ENCODE peak calls at places on chromosomes 11 and 22, in eight cellular contexts. L is non-pigmented ciliary epithelial cell, T is nucleus accumbens, C is ACHN, E is neural progenitor cell, V is endodermal cell, K is T-helper 1 cell, N is NCI-H82. S is an unnamed sample.

GRCh38 chr11:126061707-126062678 is 673 bp downstream of the CDON start:
- DNase-seq in K (peak), V (peak), L (no peak), T (peak), E (peak), N (peak), C (peak), S (no peak)

GRCh38 chr22:33076368-33076767 is 18.2 kb upstream of the SYN3 start:
- DNase-seq in C (peak), T (no peak), N (no peak), K (no peak), E (peak), L (no peak), V (no peak), S (no peak)

GRCh38 chr22:48749555-48750227 is 1078.0 kb downstream of the BRD1 start:
- DNase-seq in L (no peak), T (no peak), V (peak), E (no peak), C (no peak), K (no peak), N (no peak), S (peak)

GRCh38 chr11:111734383-111735261 is 31.6 kb downstream of the PPP2R1B start:
- DNase-seq in E (no peak), N (no peak), K (no peak), C (no peak), T (peak), L (no peak), V (peak), S (no peak)

GRCh38 chr11:103450241-103450640 is 341.0 kb downstream of the DYNC2H1 start:
- DNase-seq in L (no peak), K (no peak), E (no peak), C (no peak), V (no peak), T (no peak), N (no peak), S (no peak)

GRCh38 chr11:100687630-100688395 is 725 bp downstream of the ARHGAP42 start:
- DNase-seq in E (peak), L (no peak), T (peak), N (peak), C (peak), V (peak), K (no peak), S (peak)

GRCh38 chr11:60251485-60252207 is 8.7 kb upstream of the MS4A4E start:
- DNase-seq in V (peak), C (no peak), L (peak), E (peak), K (no peak), T (no peak), N (peak), S (no peak)

GRCh38 chr22:37501176-37501609 is 15.0 kb upstream of the MFNG start:
- DNase-seq in T (no peak), E (no peak), L (no peak), V (no peak), K (no peak), C (peak), N (no peak), S (no peak)

GRCh38 chr11:2579315-2580060 is 120.3 kb downstream of the KCNQ1OT1 start:
- DNase-seq in V (peak), K (no peak), T (no peak), L (no peak), E (peak), N (no peak), C (no peak), S (no peak)

GRCh38 chr22:42939941-42940653 is 74.9 kb downstream of the PACSIN2 start:
- DNase-seq in E (no peak), C (peak), N (no peak), V (peak), K (no peak), T (no peak), L (peak), S (no peak)

GRCh38 chr11:43899094-43899493 is 18.5 kb downstream of the ALKBH3 start:
- DNase-seq in C (no peak), E (no peak), L (no peak), K (no peak), N (no peak), T (no peak), V (no peak), S (no peak)

GRCh38 chr22:29615705-29616104 is 12.3 kb downstream of the NF2 start:
- DNase-seq in V (no peak), N (no peak), K (no peak), L (no peak), T (no peak), E (no peak), C (no peak), S (no peak)

GRCh38 chr11:34468209-34468841 is 29.6 kb downstream of the CAT start:
- DNase-seq in E (peak), V (peak), C (peak), T (no peak), L (no peak), N (peak), K (peak), S (peak)

GRCh38 chr11:71451596-71452353 is 1.2 kb upstream of the NADSYN1 start:
- DNase-seq in L (no peak), E (peak), K (no peak), V (peak), C (no peak), N (peak), T (peak), S (no peak)

GRCh38 chr11:93542753-93543246 is 391 bp downstream of the SMCO4 start:
- DNase-seq in E (no peak), K (no peak), N (peak), T (no peak), L (no peak), C (peak), V (no peak), S (peak)

GRCh38 chr11:16615480-16615879 is 123.0 kb upstream of the C11orf58 start:
- DNase-seq in N (no peak), C (no peak), T (no peak), E (no peak), V (no peak), L (no peak), K (no peak), S (no peak)

GRCh38 chr11:5004429-5005274 is 10.0 kb downstream of the OR51L1 start:
- DNase-seq in L (peak), T (no peak), E (peak), N (peak), C (peak), V (peak), K (no peak), S (no peak)

GRCh38 chr22:50544746-50545253 is 899 bp upstream of the KLHDC7B start:
- DNase-seq in K (no peak), N (no peak), C (no peak), T (no peak), V (no peak), E (no peak), L (no peak), S (peak)

GRCh38 chr11:126080206-126080941 is 17.7 kb upstream of the CDON start:
- DNase-seq in E (peak), C (no peak), L (no peak), T (no peak), K (no peak), N (no peak), V (peak), S (no peak)

GRCh38 chr11:28010001-28010400 is 98.0 kb downstream of the KIF18A start:
- DNase-seq in C (no peak), E (no peak), K (no peak), L (no peak), V (no peak), T (no peak), N (no peak), S (no peak)

GRCh38 chr22:29216873-29217666 is 11.4 kb downstream of the EMID1 start:
- DNase-seq in C (no peak), K (no peak), L (no peak), V (no peak), N (no peak), T (no peak), E (no peak), S (no peak)

GRCh38 chr11:64400096-64400495 is 41.1 kb downstream of the RPS6KA4 start:
- DNase-seq in K (no peak), E (no peak), L (no peak), C (no peak), N (no peak), V (peak), T (no peak), S (no peak)

GRCh38 chr11:106540001-106540400 is 462.5 kb downstream of the AASDHPPT start:
- DNase-seq in C (no peak), N (no peak), L (no peak), T (no peak), V (no peak), K (no peak), E (no peak), S (no peak)

GRCh38 chr11:118156531-118157185 is 4.0 kb upstream of the SCN4B start:
- DNase-seq in C (no peak), E (peak), N (peak), L (no peak), K (no peak), T (no peak), V (peak), S (no peak)